ENCODE peak calls at places on chromosomes 13 and 19, in four cellular contexts. F is EL; X is activated naive CD4-positive, alpha-beta T cell treated with anti-CD3 and anti-CD28 coated beads for 36 hours; W is kidney tubule cell. V is an unnamed sample.

GRCh38 chr19:13022859-13023636 is 27.8 kb downstream of the NFIX start:
- DNase-seq in F (peak), X (peak), W (peak), V (no peak)

GRCh38 chr13:31807090-31807541 is 67.8 kb downstream of the RXFP2 start:
- DNase-seq in F (no peak), X (no peak), W (no peak), V (no peak)

GRCh38 chr19:3516675-3517207 is 10.6 kb downstream of the FZR1 start:
- DNase-seq in F (no peak), X (peak), W (peak), V (no peak)

GRCh38 chr19:4149518-4150288 is 3.7 kb upstream of the CREB3L3 start:
- DNase-seq in F (no peak), X (no peak), W (no peak), V (no peak)

GRCh38 chr13:37313383-37313782 is 207.9 kb upstream of the CSNK1A1L start:
- DNase-seq in F (peak), X (no peak), W (no peak), V (no peak)

GRCh38 chr13:35393886-35394285 is 82.6 kb downstream of the MAB21L1 start:
- DNase-seq in F (no peak), X (no peak), W (no peak), V (no peak)

GRCh38 chr13:111202149-111202548 is 87.0 kb downstream of the ARHGEF7 start:
- DNase-seq in F (no peak), X (peak), W (peak), V (no peak)

GRCh38 chr19:39413903-39414608 is 1.6 kb downstream of the PLEKHG2 start:
- DNase-seq in F (no peak), X (peak), W (no peak), V (no peak)

GRCh38 chr19:8050274-8051096 is 2.1 kb upstream of the CCL25 start:
- DNase-seq in F (peak), X (peak), W (peak), V (peak)

GRCh38 chr19:40690050-40690698 is at the start of gene NUMBL:
- DNase-seq in F (no peak), X (no peak), W (no peak), V (no peak)

GRCh38 chr13:75153386-75153785 is 328.6 kb downstream of the TBC1D4 start:
- DNase-seq in F (no peak), X (no peak), W (no peak), V (no peak)

GRCh38 chr19:19049406-19049805 is 14.4 kb upstream of the SLC25A42 start:
- DNase-seq in F (no peak), X (no peak), W (no peak), V (no peak)

GRCh38 chr13:50894042-50894441 is 15.5 kb upstream of the RNASEH2B start:
- DNase-seq in F (no peak), X (no peak), W (no peak), V (no peak)

GRCh38 chr13:40336228-40337221 is 329.9 kb downstream of the FOXO1 start:
- DNase-seq in F (no peak), X (no peak), W (no peak), V (no peak)

GRCh38 chr19:35355851-35356460 is 2.3 kb upstream of the FFAR3 start:
- DNase-seq in F (no peak), X (no peak), W (no peak), V (peak)

GRCh38 chr13:113897161-113897560 is 33.3 kb upstream of the GAS6 start:
- DNase-seq in F (peak), X (no peak), W (peak), V (peak)

GRCh38 chr13:68473834-68474326 is 1243.7 kb upstream of the PCDH9 start:
- DNase-seq in F (no peak), X (no peak), W (no peak), V (no peak)

GRCh38 chr19:47280183-47280797 is 5.6 kb downstream of the INAFM1 start:
- DNase-seq in F (peak), X (peak), W (peak), V (peak)

GRCh38 chr13:41458187-41458938 is 1.0 kb downstream of the RGCC start:
- DNase-seq in F (peak), X (peak), W (peak), V (no peak)

GRCh38 chr19:10390652-10391286 is 10.4 kb upstream of the TYK2 start:
- DNase-seq in F (peak), X (peak), W (peak), V (no peak)

GRCh38 chr19:11091343-11092153 is 2.3 kb downstream of the LDLR start:
- DNase-seq in F (peak), X (peak), W (peak), V (peak)

GRCh38 chr19:44759083-44759804 is 10.7 kb downstream of the BCL3 start:
- DNase-seq in F (no peak), X (no peak), W (no peak), V (no peak)

GRCh38 chr19:295687-296370 is 4.6 kb upstream of the PLPP2 start:
- DNase-seq in F (no peak), X (no peak), W (no peak), V (no peak)

GRCh38 chr13:22451345-22451744 is 729.4 kb upstream of the SGCG start:
- DNase-seq in F (no peak), X (no peak), W (peak), V (no peak)

GRCh38 chr13:113411216-113412023 is 41.9 kb downstream of the ADPRHL1 start:
- DNase-seq in F (peak), X (no peak), W (peak), V (peak)

GRCh38 chr13:107644136-107644535 is 571.2 kb downstream of the LIG4 start:
- DNase-seq in F (no peak), X (no peak), W (no peak), V (no peak)

V was measured in Caki2.